ENCODE peak calls at places on chromosomes 13 and 19, in ten cellular contexts. N is breast epithelium, Z is IMR-90, Q is tibial nerve, I is prostate gland, E is transverse colon, S is uterus, H is spleen, M is sigmoid colon, K is gastrocnemius medialis. B is an unnamed sample.

GRCh38 chr19:50728084-50728737 is 5.0 kb downstream of the CLEC11A start:
- DNase-seq in N (peak; percentile 55), H (no peak), E (peak; percentile 42), K (peak; percentile 32), I (peak; percentile 39), M (peak; percentile 91), Z (peak; percentile 75), Q (peak; percentile 46), S (peak; percentile 86), B (peak; percentile 72)

GRCh38 chr19:57888107-57888493 is 737 bp downstream of the ZNF814 start:
- DNase-seq in I (no peak), Z (no peak), M (no peak), Q (no peak), K (no peak), H (no peak), E (no peak), S (no peak), N (no peak), B (no peak)

GRCh38 chr19:49718991-49719390 is 28.1 kb downstream of the CPT1C start:
- DNase-seq in K (no peak), M (no peak), I (no peak), H (no peak), N (no peak), S (no peak), E (no peak), Q (no peak), Z (no peak), B (no peak)

GRCh38 chr19:1862424-1863307 is 713 bp downstream of the KLF16 start:
- DNase-seq in Z (no peak), I (no peak), E (peak; percentile 60), Q (no peak), N (no peak), M (no peak), K (no peak), S (no peak), H (peak; percentile 92), B (peak; percentile 45)

GRCh38 chr19:10520652-10521318 is 3.5 kb upstream of the S1PR5 start:
- DNase-seq in K (no peak), M (no peak), N (peak; percentile 53), Q (no peak), E (no peak), I (peak; percentile 84), S (no peak), Z (no peak), H (no peak), B (peak; percentile 77)

GRCh38 chr19:33460221-33460908 is 61.2 kb downstream of the PEPD start:
- DNase-seq in K (no peak), N (no peak), S (no peak), E (no peak), H (peak; percentile 62), Q (no peak), M (no peak), I (no peak), Z (no peak), B (no peak)

GRCh38 chr19:12052057-12052570 is 647 bp downstream of the ZNF878 start:
- DNase-seq in M (no peak), I (no peak), H (no peak), Z (peak; percentile 14), K (no peak), S (no peak), N (no peak), Q (no peak), E (no peak), B (no peak)

GRCh38 chr19:51020988-51021651 is 1.6 kb upstream of the KLK10 start:
- DNase-seq in H (no peak), I (peak; percentile 70), Z (peak; percentile 51), E (no peak), N (peak; percentile 48), S (no peak), Q (no peak), M (no peak), K (no peak), B (peak; percentile 66)

GRCh38 chr19:9054768-9055167 is 32.1 kb upstream of the OR1M1 start:
- DNase-seq in Z (no peak), S (no peak), K (no peak), H (no peak), M (no peak), I (no peak), N (peak; percentile 28), E (no peak), Q (no peak), B (no peak)

GRCh38 chr19:18649371-18650047 is 12.7 kb downstream of the KLHL26 start:
- DNase-seq in M (peak; percentile 90), N (no peak), Q (peak; percentile 64), Z (peak; percentile 70), S (peak; percentile 66), H (peak; percentile 89), I (no peak), K (peak; percentile 55), E (peak; percentile 51), B (no peak)

GRCh38 chr19:55258476-55258827 is 365 bp downstream of the PPP6R1 start:
- DNase-seq in Q (no peak), H (no peak), M (no peak), K (no peak), I (no peak), S (no peak), N (peak; percentile 30), Z (no peak), E (no peak), B (no peak)

GRCh38 chr19:16088351-16088984 is 12.2 kb downstream of the TPM4 start:
- DNase-seq in Z (no peak), I (peak; percentile 65), H (no peak), S (peak; percentile 59), N (no peak), E (no peak), Q (no peak), M (peak; percentile 73), K (no peak), B (peak; percentile 40)

DNA sequence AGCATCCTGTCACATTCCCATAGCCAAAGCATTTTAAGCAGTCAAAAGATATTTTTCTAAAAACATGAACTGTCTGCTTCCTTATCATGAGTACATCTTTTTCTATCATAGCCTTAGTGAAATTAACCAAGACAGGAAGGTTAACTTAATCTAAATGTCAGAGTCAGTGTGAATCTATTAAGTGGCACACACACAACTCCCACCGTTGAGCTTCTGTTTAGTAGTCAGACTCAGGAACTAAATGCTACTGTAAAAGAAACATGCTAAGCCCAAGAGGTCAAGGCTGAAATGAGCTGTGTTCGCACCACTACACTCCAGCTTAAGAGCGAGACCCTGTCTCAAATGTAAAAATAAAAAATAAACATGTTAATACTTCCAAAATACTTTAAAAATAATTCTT is 7.7 kb upstream of the POU4F1 start:
- DNase-seq in N (no peak), Q (no peak), I (no peak), S (no peak), E (no peak), K (no peak), H (no peak), Z (no peak), M (no peak), B (no peak)
- H3K27me3 ChIP-seq in N (peaks cover 45% of the 10 kb centered on the region), Q (peaks cover 58% of the 10 kb centered on the region), I (peaks cover 22% of the 10 kb centered on the region), S (peaks cover 11% of the 10 kb centered on the region), E (peaks cover 70% of the 10 kb centered on the region), K (peaks cover 47% of the 10 kb centered on the region), H (peaks cover 44% of the 10 kb centered on the region), Z (peaks cover 50% of the 10 kb centered on the region), M (peaks cover 44% of the 10 kb centered on the region), B (peaks cover 19% of the 10 kb centered on the region)

GRCh38 chr13:50123862-50124535 is 108.8 kb downstream of the KCNRG start:
- DNase-seq in Q (peak; percentile 47), I (peak; percentile 63), E (peak; percentile 80), S (peak; percentile 85), H (no peak), K (peak; percentile 90), Z (peak; percentile 97), N (peak; percentile 96), M (peak; percentile 92), B (peak; percentile 79)

GRCh38 chr13:50125556-50126377 is 110.5 kb downstream of the KCNRG start:
- DNase-seq in N (peak; percentile 86), H (peak; percentile 98), Q (peak; percentile 96), Z (peak; percentile 80), K (peak; percentile 94), S (peak; percentile 92), M (peak; percentile 98), I (peak; percentile 94), E (peak; percentile 96), B (peak; percentile 97)

GRCh38 chr13:50123515-50123861 is 108.2 kb downstream of the KCNRG start:
- DNase-seq in S (no peak), Q (no peak), H (no peak), K (no peak), Z (no peak), M (no peak), I (no peak), N (no peak), E (no peak), B (no peak)

GRCh38 chr13:50125306-50125555 is 110.0 kb downstream of the KCNRG start:
- DNase-seq in M (no peak), K (no peak), H (no peak), Z (no peak), S (no peak), I (no peak), N (no peak), E (no peak), Q (no peak), B (no peak)

DNA sequence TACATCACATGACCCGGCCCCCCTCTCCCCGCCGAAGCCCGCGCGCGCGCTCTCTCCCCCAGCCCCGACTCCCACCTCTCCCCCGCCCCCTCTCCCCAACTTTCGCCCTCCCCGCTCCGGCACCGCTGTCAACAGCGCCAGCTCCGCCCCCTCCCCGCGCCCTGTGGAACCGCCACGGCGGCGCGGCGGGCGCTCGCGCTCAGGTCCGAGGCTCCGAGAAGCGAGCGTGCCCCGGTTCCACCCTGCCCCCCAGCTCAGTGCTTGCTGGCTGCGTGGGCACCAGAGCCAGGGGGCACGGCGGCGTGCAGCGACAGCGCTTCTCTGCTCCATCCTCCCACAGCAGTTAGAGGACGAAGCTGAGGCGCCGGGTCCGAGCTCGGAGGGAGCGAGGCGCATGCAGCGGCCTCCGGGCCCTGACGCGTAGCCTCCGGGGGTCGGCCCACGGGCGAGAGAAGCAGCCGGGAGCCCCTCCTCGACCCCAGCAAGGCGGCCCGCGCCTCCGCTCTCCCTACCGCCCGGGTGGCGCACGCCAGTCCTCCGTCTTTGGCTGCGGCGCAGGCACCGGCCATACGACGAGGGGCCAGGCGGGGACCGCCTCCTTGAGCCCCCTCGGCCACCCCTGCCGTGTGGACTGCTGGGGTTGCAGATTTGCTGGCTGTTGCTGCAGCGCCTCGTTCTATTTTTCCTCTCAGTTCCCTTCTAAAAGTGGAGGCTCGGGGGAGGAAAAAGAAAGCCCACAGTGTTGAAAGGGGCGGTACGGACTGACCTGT is 109.5 kb downstream of the KCNRG start:
- DNase-seq in Q (peak; percentile 94), K (peak; percentile 99), N (no peak), H (peak; percentile 99), S (peak; percentile 98), M (peak; percentile 100), E (peak; percentile 97), I (peak; percentile 97), Z (peak; percentile 56), B (peak; percentile 97)
- TF ChIP-seq POLR2A in Q (no peak), K (no peak), N (no peak), H (peak; percentile 19), S (no peak), M (no peak), E (no peak), I (peak; percentile 43), Z (no peak), B (peak; percentile 53)

GRCh38 chr13:50842246-50842645 is 1.2 kb downstream of the DLEU7 start:
- DNase-seq in Q (no peak), H (no peak), N (no peak), E (no peak), K (no peak), S (no peak), I (no peak), Z (no peak), M (no peak), B (no peak)
- H3K27me3 ChIP-seq in Q (no peaks in the 10 kb centered on the region), H (peaks cover 14% of the 10 kb centered on the region), N (peaks cover 14% of the 10 kb centered on the region), E (peaks cover 18% of the 10 kb centered on the region), K (peaks cover 14% of the 10 kb centered on the region), S (no peaks in the 10 kb centered on the region), I (peaks cover 3% of the 10 kb centered on the region), Z (peaks cover 40% of the 10 kb centered on the region), M (peaks cover 15% of the 10 kb centered on the region), B (peaks cover 6% of the 10 kb centered on the region)

GRCh38 chr19:40465025-40465780 is at the start of gene BLVRB:
- DNase-seq in E (peak; percentile 63), K (no peak), M (no peak), H (no peak), Z (peak; percentile 52), N (peak; percentile 73), S (no peak), Q (no peak), I (no peak), B (peak; percentile 73)
- TF ChIP-seq POLR2A in E (peak; percentile 93), K (peak; percentile 95), M (peak; percentile 92), H (no peak), Z (no peak), N (peak; percentile 83), S (peak; percentile 91), Q (peak; percentile 97), I (peak; percentile 98), B (peak; percentile 90)

B was measured in body of pancreas.